ENCODE peak calls at places on chromosomes 3 and 15, in eight cellular contexts. One of them, this sample, is unnamed.

GRCh38 chr3:127829537-127829936 is 7.2 kb upstream of the MGLL start:
- DNase-seq in GM12891: no peak
- DNase-seq in IMR-90: no peak
- DNase-seq in suprapubic skin: no peak
- DNase-seq in prostate gland: no peak
- DNase-seq in body of pancreas: no peak
- DNase-seq in A549: no peak
- DNase-seq in esophagus squamous epithelium: no peak
- DNase-seq in this sample: no peak

GRCh38 chr3:196631655-196632032 is 7.8 kb upstream of the NRROS start:
- DNase-seq in suprapubic skin: no peak
- DNase-seq in body of pancreas: no peak
- DNase-seq in IMR-90: no peak
- DNase-seq in esophagus squamous epithelium: no peak
- DNase-seq in GM12891: no peak
- DNase-seq in A549: no peak
- DNase-seq in prostate gland: no peak
- DNase-seq in this sample: no peak

GRCh38 chr3:140206196-140207040 is 271.4 kb downstream of the CLSTN2 start:
- DNase-seq in body of pancreas: no peak
- DNase-seq in A549: peak
- DNase-seq in prostate gland: no peak
- DNase-seq in IMR-90: peak
- DNase-seq in suprapubic skin: no peak
- DNase-seq in GM12891: no peak
- DNase-seq in esophagus squamous epithelium: no peak
- DNase-seq in this sample: no peak

GRCh38 chr15:70812827-70813364 is 41.1 kb downstream of the LARP6 start:
- DNase-seq in prostate gland: no peak
- DNase-seq in A549: no peak
- DNase-seq in suprapubic skin: no peak
- DNase-seq in body of pancreas: no peak
- DNase-seq in GM12891: no peak
- DNase-seq in esophagus squamous epithelium: no peak
- DNase-seq in IMR-90: no peak
- DNase-seq in this sample: no peak

GRCh38 chr3:30649572-30650310 is 43.3 kb downstream of the TGFBR2 start:
- DNase-seq in A549: no peak
- DNase-seq in prostate gland: no peak
- DNase-seq in IMR-90: peak
- DNase-seq in body of pancreas: no peak
- DNase-seq in suprapubic skin: no peak
- DNase-seq in GM12891: no peak
- DNase-seq in esophagus squamous epithelium: no peak
- DNase-seq in this sample: no peak

GRCh38 chr3:133301194-133301593 is 98.7 kb upstream of the BFSP2 start:
- DNase-seq in prostate gland: no peak
- DNase-seq in body of pancreas: no peak
- DNase-seq in IMR-90: peak
- DNase-seq in GM12891: no peak
- DNase-seq in esophagus squamous epithelium: no peak
- DNase-seq in A549: no peak
- DNase-seq in suprapubic skin: no peak
- DNase-seq in this sample: peak

GRCh38 chr15:37880009-37880834 is 54.2 kb upstream of the TMCO5A start:
- DNase-seq in GM12891: no peak
- DNase-seq in suprapubic skin: no peak
- DNase-seq in A549: peak
- DNase-seq in prostate gland: no peak
- DNase-seq in body of pancreas: peak
- DNase-seq in esophagus squamous epithelium: no peak
- DNase-seq in IMR-90: peak
- DNase-seq in this sample: no peak

GRCh38 chr15:37059051-37059450 is 41.3 kb downstream of the MEIS2 start:
- DNase-seq in suprapubic skin: no peak
- DNase-seq in body of pancreas: no peak
- DNase-seq in esophagus squamous epithelium: no peak
- DNase-seq in prostate gland: no peak
- DNase-seq in A549: no peak
- DNase-seq in IMR-90: peak
- DNase-seq in GM12891: no peak
- DNase-seq in this sample: no peak

GRCh38 chr15:53527996-53528395 is 231.5 kb downstream of the WDR72 start:
- DNase-seq in suprapubic skin: no peak
- DNase-seq in A549: peak
- DNase-seq in prostate gland: no peak
- DNase-seq in IMR-90: no peak
- DNase-seq in GM12891: no peak
- DNase-seq in esophagus squamous epithelium: no peak
- DNase-seq in body of pancreas: no peak
- DNase-seq in this sample: no peak

GRCh38 chr3:42843730-42844713 is 31.7 kb downstream of the CYP8B1 start:
- DNase-seq in body of pancreas: no peak
- DNase-seq in GM12891: no peak
- DNase-seq in esophagus squamous epithelium: no peak
- DNase-seq in suprapubic skin: no peak
- DNase-seq in IMR-90: no peak
- DNase-seq in prostate gland: no peak
- DNase-seq in A549: no peak
- DNase-seq in this sample: no peak
- TF ChIP-seq POLR2A in body of pancreas: no peak
- TF ChIP-seq POLR2A in GM12891: no peak
- TF ChIP-seq POLR2A in esophagus squamous epithelium: no peak
- TF ChIP-seq POLR2A in suprapubic skin: peak
- TF ChIP-seq POLR2A in IMR-90: no peak
- TF ChIP-seq POLR2A in prostate gland: no peak
- TF ChIP-seq POLR2A in A549: no peak
- TF ChIP-seq POLR2A in this sample: no peak

DNA sequence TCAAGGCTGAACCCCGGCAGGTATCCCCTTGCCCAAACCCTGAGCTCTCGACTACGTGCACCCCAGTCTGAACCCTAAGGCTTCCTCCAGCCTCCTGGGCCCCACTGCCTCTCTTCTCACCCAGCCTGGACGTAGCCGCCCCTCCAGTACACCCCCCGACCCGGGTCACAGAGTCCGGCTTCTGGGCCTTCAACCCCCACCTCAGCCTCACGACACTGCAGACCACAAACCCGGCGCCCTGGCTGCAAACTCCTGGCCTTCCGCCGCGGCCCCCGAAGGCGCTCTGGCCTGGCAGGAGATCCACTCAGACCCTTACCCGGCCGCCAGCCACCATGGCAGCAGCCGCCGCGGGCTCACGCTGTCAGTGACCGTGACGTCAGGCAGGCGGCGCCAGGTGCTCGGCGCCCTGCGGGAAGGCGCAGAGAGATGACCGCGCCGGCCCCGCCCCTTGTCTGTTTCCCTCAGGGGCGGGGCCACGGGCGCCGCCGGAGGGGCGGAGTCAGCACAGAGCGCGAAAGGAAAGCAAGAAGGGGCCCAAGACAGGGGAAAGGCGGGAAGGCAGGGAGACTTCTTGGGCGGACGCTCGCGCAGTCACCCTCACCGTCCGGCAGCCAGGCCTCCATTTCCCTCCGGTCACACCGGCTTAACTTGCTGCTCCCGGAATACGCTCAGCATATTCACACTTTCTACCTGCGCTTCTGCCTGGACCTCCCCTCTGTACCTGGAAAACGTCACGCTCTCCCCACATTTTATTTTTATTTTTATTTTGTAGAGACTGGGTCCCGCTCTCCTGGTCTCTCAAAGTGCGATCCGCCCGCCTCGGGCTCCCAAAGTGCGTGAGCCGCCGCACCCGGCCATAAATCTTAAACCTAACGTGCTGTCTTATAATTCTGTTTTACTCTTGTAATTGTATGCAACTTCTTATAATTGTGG is at the start of gene RMDN3:
- DNase-seq in body of pancreas: peak
- DNase-seq in prostate gland: peak
- DNase-seq in esophagus squamous epithelium: peak
- DNase-seq in suprapubic skin: peak
- DNase-seq in IMR-90: peak
- DNase-seq in GM12891: peak
- DNase-seq in A549: peak
- DNase-seq in this sample: peak
- TF ChIP-seq POLR2A in body of pancreas: peak
- TF ChIP-seq POLR2A in prostate gland: peak
- TF ChIP-seq POLR2A in esophagus squamous epithelium: peak
- TF ChIP-seq POLR2A in suprapubic skin: peak
- TF ChIP-seq POLR2A in IMR-90: peak
- TF ChIP-seq POLR2A in GM12891: peak
- TF ChIP-seq POLR2A in A549: peak
- TF ChIP-seq POLR2A in this sample: peak

DNA sequence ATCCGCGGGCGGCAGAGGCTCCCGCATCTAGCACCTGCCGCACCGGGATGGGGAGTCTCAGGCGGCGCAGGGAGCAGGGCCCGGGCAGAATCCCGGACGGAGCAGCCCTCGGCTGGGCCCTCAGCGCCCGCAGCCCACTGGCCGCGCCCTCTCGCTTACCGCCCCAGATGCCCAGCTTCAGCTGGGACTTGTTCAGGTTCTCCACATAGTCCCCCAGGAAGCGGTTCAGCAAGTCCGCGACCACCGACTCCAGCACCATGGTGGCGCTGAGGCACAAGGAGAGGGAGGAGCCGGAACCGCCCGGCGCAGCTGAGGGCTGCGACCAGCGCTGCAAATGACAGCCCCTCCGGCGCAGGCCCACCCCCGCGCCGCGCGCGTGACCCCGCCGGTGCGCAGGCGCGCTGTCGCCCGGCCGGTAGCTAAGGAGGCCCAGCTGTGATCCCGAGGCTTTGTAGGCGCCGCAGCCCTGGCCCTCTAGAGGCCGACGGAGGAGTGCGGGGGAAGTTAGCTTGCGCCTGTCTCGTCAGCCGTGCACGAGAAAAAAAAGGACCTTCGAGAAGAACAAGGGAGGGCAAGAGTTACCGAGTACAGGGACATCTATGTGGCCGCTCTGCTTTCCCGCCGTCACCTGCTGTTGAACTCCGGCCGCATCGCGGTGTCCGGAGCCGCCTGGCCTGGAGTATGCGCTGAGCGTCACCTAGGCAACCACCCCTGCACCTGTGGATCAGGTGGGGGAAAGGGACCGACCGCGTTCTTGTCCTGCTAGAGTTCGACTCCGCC is at the start of gene VPS13C:
- DNase-seq in esophagus squamous epithelium: peak
- DNase-seq in A549: peak
- DNase-seq in prostate gland: peak
- DNase-seq in IMR-90: peak
- DNase-seq in suprapubic skin: peak
- DNase-seq in GM12891: peak
- DNase-seq in body of pancreas: peak
- DNase-seq in this sample: peak
- TF ChIP-seq POLR2A in esophagus squamous epithelium: peak
- TF ChIP-seq POLR2A in A549: peak
- TF ChIP-seq POLR2A in prostate gland: peak
- TF ChIP-seq POLR2A in IMR-90: peak
- TF ChIP-seq POLR2A in suprapubic skin: peak
- TF ChIP-seq POLR2A in GM12891: peak
- TF ChIP-seq POLR2A in body of pancreas: peak
- TF ChIP-seq POLR2A in this sample: peak

GRCh38 chr3:150729682-150730360 is 26.1 kb upstream of the ERICH6 start:
- DNase-seq in body of pancreas: no peak
- DNase-seq in prostate gland: no peak
- DNase-seq in A549: no peak
- DNase-seq in suprapubic skin: no peak
- DNase-seq in GM12891: no peak
- DNase-seq in esophagus squamous epithelium: no peak
- DNase-seq in IMR-90: no peak
- DNase-seq in this sample: no peak

GRCh38 chr3:150733373-150733935 is 29.5 kb downstream of the SIAH2 start:
- DNase-seq in A549: no peak
- DNase-seq in body of pancreas: no peak
- DNase-seq in suprapubic skin: no peak
- DNase-seq in esophagus squamous epithelium: no peak
- DNase-seq in GM12891: no peak
- DNase-seq in IMR-90: no peak
- DNase-seq in prostate gland: no peak
- DNase-seq in this sample: no peak

GRCh38 chr3:150723946-150724345 is 20.2 kb upstream of the ERICH6 start:
- DNase-seq in IMR-90: no peak
- DNase-seq in GM12891: no peak
- DNase-seq in A549: no peak
- DNase-seq in esophagus squamous epithelium: no peak
- DNase-seq in suprapubic skin: no peak
- DNase-seq in prostate gland: no peak
- DNase-seq in body of pancreas: no peak
- DNase-seq in this sample: no peak

GRCh38 chr3:150725548-150725947 is 21.8 kb upstream of the ERICH6 start:
- DNase-seq in suprapubic skin: no peak
- DNase-seq in body of pancreas: no peak
- DNase-seq in prostate gland: no peak
- DNase-seq in A549: peak
- DNase-seq in IMR-90: no peak
- DNase-seq in GM12891: no peak
- DNase-seq in esophagus squamous epithelium: no peak
- DNase-seq in this sample: no peak

GRCh38 chr3:150727653-150728502 is 24.2 kb upstream of the ERICH6 start:
- DNase-seq in A549: no peak
- DNase-seq in suprapubic skin: no peak
- DNase-seq in body of pancreas: no peak
- DNase-seq in esophagus squamous epithelium: no peak
- DNase-seq in prostate gland: no peak
- DNase-seq in IMR-90: no peak
- DNase-seq in GM12891: no peak
- DNase-seq in this sample: no peak
- TF ChIP-seq POLR2A in A549: no peak
- TF ChIP-seq POLR2A in suprapubic skin: no peak
- TF ChIP-seq POLR2A in body of pancreas: no peak
- TF ChIP-seq POLR2A in esophagus squamous epithelium: peak
- TF ChIP-seq POLR2A in prostate gland: no peak
- TF ChIP-seq POLR2A in IMR-90: no peak
- TF ChIP-seq POLR2A in GM12891: no peak
- TF ChIP-seq POLR2A in this sample: no peak

GRCh38 chr3:153161714-153162512 is at the start of gene RAP2B:
- DNase-seq in A549: peak
- DNase-seq in GM12891: peak
- DNase-seq in body of pancreas: peak
- DNase-seq in suprapubic skin: peak
- DNase-seq in IMR-90: peak
- DNase-seq in prostate gland: peak
- DNase-seq in esophagus squamous epithelium: peak
- DNase-seq in this sample: peak
- TF ChIP-seq POLR2A in A549: peak
- TF ChIP-seq POLR2A in GM12891: peak
- TF ChIP-seq POLR2A in body of pancreas: peak
- TF ChIP-seq POLR2A in suprapubic skin: peak
- TF ChIP-seq POLR2A in IMR-90: peak
- TF ChIP-seq POLR2A in prostate gland: peak
- TF ChIP-seq POLR2A in esophagus squamous epithelium: peak
- TF ChIP-seq POLR2A in this sample: peak

This sample was measured in H54.